ENCODE peak calls at places on chromosomes 3 and 15, in five cellular contexts. W, Q, Y, F and J are unnamed samples.
A peak's percentile ranks its signal among the peaks of the same experiment; 100 is the strongest.

GRCh38 chr3:69320867-69321266 is 65.0 kb downstream of the FRMD4B start:
- DNase-seq in W (no peak), Q (no peak), Y (no peak), F (no peak), J (peak; percentile 83)

GRCh38 chr3:22523925-22524324 is 679.2 kb upstream of the UBE2E2 start:
- DNase-seq in W (no peak), Q (no peak), Y (no peak), F (no peak), J (no peak)

GRCh38 chr3:30285188-30286006 is 321.0 kb upstream of the TGFBR2 start:
- DNase-seq in W (no peak), Q (no peak), Y (no peak), F (no peak), J (no peak)

GRCh38 chr3:15630646-15631350 is 29.3 kb downstream of the BTD start:
- DNase-seq in W (peak; percentile 87), Q (no peak), Y (peak; percentile 50), F (peak; percentile 81), J (peak; percentile 54)

GRCh38 chr3:2847062-2847841 is 262.9 kb downstream of the IL5RA start:
- DNase-seq in W (no peak), Q (no peak), Y (no peak), F (no peak), J (no peak)

GRCh38 chr3:184982058-184982457 is 170.1 kb downstream of the VPS8 start:
- DNase-seq in W (no peak), Q (no peak), Y (no peak), F (no peak), J (no peak)

GRCh38 chr15:85316244-85316934 is 64.0 kb upstream of the AKAP13 start:
- DNase-seq in W (peak; percentile 35), Q (no peak), Y (no peak), F (peak; percentile 67), J (peak; percentile 50)

GRCh38 chr3:55567615-55568014 is 80.5 kb upstream of the WNT5A start:
- DNase-seq in W (no peak), Q (no peak), Y (no peak), F (no peak), J (peak; percentile 27)

GRCh38 chr15:54839379-54839778 is 357.4 kb downstream of the RSL24D1 start:
- DNase-seq in W (no peak), Q (no peak), Y (no peak), F (no peak), J (peak; percentile 56)

GRCh38 chr15:69034352-69034751 is 19.9 kb downstream of the NOX5 start:
- DNase-seq in W (peak; percentile 62), Q (no peak), Y (peak; percentile 95), F (peak; percentile 57), J (no peak)

GRCh38 chr3:115351193-115351592 is 204.1 kb upstream of the ZBTB20 start:
- DNase-seq in W (no peak), Q (no peak), Y (no peak), F (no peak), J (no peak)

GRCh38 chr3:140050977-140051957 is 116.3 kb downstream of the CLSTN2 start:
- DNase-seq in W (no peak), Q (peak; percentile 12), Y (peak; percentile 12), F (no peak), J (no peak)

GRCh38 chr3:5678248-5678647 is 490.7 kb downstream of the EDEM1 start:
- DNase-seq in W (no peak), Q (no peak), Y (no peak), F (no peak), J (no peak)

GRCh38 chr3:146187334-146187950 is 26.5 kb upstream of the PLOD2 start:
- DNase-seq in W (peak; percentile 40), Q (peak; percentile 48), Y (no peak), F (peak; percentile 21), J (peak; percentile 18)

GRCh38 chr3:134462236-134463059 is 23.3 kb downstream of the ANAPC13 start:
- DNase-seq in W (peak; percentile 29), Q (no peak), Y (no peak), F (no peak), J (no peak)

GRCh38 chr3:156630773-156631093 is 43.7 kb upstream of the TIPARP start:
- DNase-seq in W (no peak), Q (no peak), Y (no peak), F (no peak), J (no peak)

GRCh38 chr3:128337305-128337704 is 129.4 kb downstream of the DNAJB8 start:
- DNase-seq in W (no peak), Q (peak; percentile 43), Y (peak; percentile 73), F (no peak), J (no peak)
- TF ChIP-seq CTCF in W (no peak), Q (no peak), Y (peak; percentile 38), F (no peak), J (no peak)

DNA sequence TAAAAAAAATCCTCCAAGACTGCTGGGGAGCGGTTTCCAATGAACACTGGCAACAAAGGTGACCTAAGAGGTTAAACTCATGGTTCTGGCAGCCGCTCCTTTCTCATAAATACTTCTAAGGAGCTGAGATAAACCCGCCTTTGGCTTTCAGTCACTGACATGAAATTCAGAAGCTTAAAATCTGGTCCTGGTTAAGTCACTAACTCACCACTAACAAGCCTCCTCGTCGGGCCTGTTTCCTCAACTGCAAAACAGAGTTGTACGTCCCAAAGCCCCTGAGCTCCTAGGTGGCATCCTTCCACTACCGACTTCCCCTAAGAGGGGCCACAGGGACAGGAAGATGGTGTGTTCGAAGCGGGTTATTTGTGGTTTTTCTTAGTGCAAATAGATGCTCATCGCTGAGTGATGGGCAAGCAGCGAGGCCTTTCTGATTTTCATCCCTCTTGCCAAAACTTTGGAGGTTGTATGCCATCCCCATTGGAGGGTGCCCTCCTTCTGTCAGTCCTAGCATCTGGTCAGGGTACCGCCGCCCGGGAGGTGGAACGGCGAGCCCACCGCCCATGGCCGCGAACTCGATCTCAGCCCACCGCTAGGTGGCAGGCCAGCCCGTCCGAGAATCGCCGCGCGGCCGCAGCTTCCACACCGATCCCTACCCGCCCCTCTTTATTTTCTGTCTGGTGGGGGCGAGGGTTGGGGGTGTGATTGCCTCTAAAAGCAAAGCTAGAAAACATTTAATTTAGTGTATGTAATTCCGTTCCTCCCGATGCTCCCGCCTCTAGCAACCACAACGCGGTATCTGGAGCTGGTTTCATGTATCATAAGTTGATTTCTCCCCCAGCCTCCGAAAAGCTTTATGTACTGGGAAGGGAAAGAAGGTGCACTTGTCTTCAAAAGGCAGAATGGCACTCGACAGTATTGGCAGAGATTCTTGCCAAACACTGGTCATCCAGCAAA is 4.5 kb downstream of the BCL6 start:
- DNase-seq in W (peak; percentile 37), Q (peak; percentile 72), Y (peak; percentile 45), F (peak; percentile 77), J (peak; percentile 40)
- TF ChIP-seq CTCF in W (peak; percentile 91), Q (peak; percentile 91), Y (peak; percentile 87), F (peak; percentile 88), J (peak; percentile 87)

DNA sequence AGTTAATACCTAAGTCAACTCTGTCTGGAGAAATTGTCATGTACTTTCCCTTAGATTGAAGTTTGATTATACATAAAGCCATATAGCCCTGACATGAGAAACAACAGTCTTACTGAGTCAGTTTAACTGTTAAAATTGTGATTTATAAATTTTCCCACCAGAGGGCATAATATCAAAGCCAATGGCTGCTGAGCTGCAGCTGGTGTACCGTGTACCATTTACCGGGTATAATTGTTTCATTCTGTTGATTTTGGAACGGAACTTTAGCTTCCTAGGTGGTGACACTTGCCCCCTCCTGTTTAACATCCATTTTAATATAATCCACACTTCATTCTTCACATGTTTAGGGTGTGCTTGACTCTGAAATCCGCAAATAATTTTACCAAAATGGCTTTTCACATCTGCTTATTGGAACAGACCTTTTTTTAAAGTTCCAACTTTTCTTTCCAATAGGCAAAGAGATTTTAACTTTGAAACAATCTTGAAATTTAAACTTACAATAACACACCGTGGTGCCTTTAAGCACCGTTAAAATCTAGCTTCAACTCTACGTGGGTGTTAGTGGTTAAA is 72.8 kb downstream of the SLC9A9 start:
- DNase-seq in W (peak; percentile 9), Q (peak; percentile 8), Y (peak; percentile 44), F (peak; percentile 34), J (peak; percentile 62)
- TF ChIP-seq CTCF in W (peak; percentile 70), Q (no peak), Y (peak; percentile 61), F (peak; percentile 40), J (peak; percentile 48)

GRCh38 chr15:82845686-82846085 is 36.3 kb downstream of the WHAMM start:
- DNase-seq in W (no peak), Q (no peak), Y (no peak), F (no peak), J (no peak)
- TF ChIP-seq CTCF in W (no peak), Q (no peak), Y (no peak), F (no peak), J (no peak)

GRCh38 chr15:74773329-74773728 is 8.6 kb upstream of the CSK start:
- DNase-seq in W (no peak), Q (no peak), Y (no peak), F (no peak), J (no peak)

GRCh38 chr15:74775132-74775562 is 6.7 kb upstream of the CSK start:
- DNase-seq in W (no peak), Q (no peak), Y (no peak), F (no peak), J (peak; percentile 44)

GRCh38 chr15:74775894-74776293 is 6.0 kb upstream of the CSK start:
- DNase-seq in W (no peak), Q (no peak), Y (no peak), F (no peak), J (no peak)

GRCh38 chr15:74776851-74777768 is 4.8 kb upstream of the CSK start:
- DNase-seq in W (no peak), Q (peak; percentile 24), Y (no peak), F (no peak), J (peak; percentile 93)

GRCh38 chr15:74773731-74774252 is 8.1 kb upstream of the CSK start:
- DNase-seq in W (no peak), Q (no peak), Y (peak; percentile 74), F (no peak), J (no peak)
- TF ChIP-seq CTCF in W (no peak), Q (no peak), Y (no peak), F (no peak), J (no peak)

DNA sequence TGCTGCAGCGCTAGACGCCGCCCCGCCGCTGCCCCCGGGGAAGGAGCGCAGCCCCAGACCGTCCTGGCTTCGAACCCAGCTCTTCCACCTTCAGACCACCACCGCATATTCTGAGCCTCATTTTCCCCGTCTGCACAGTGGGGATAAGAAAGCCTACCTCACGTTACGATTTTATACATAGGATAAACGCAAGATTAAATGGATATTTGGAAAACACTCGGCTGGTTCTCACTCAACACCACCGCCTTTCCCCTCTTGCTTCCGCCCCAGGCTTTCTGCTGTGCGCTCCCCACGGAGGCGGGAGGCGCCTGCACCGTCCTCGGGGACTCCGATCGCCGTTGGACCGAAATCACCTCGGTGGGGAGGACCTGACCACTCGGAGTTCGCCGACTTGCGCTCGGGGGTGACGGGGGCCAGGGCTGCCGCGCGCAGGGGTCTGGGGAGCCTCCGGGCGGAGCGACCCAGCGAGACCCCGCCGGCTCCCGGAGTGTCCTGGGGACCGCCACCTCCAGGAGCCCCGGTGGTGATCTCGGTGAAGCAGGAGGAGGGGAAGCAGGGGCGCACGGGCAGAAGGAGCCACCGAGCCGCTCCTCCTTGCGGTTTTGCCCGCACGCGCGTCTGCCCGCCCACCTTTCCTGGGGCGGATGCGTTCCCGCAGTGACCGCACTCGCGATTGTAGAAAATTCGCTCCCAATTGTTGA is 4.0 kb downstream of the FBXL22 start:
- DNase-seq in W (peak; percentile 22), Q (peak; percentile 49), Y (no peak), F (peak; percentile 35), J (peak; percentile 58)
- TF ChIP-seq CTCF in W (no peak), Q (no peak), Y (no peak), F (no peak), J (no peak)